ENCODE peak calls at places on chromosomes 2 and 18, in four cellular contexts. C, Z, B and L are unnamed samples.

GRCh38 chr2:94923196-94923595 is 52.0 kb downstream of the TEKT4 start:
- DNase-seq in C (peak; percentile 42), Z (peak; percentile 18), B (no peak), L (no peak)

GRCh38 chr2:54103454-54104314 is 11.7 kb upstream of the ACYP2 start:
- DNase-seq in C (no peak), Z (peak; percentile 92), B (peak; percentile 20), L (no peak)

GRCh38 chr18:9426753-9427152 is 48.6 kb upstream of the RALBP1 start:
- DNase-seq in C (no peak), Z (no peak), B (no peak), L (peak; percentile 57)

GRCh38 chr2:127217470-127218325 is 2.4 kb downstream of the CYP27C1 start:
- DNase-seq in C (no peak), Z (peak; percentile 90), B (no peak), L (peak; percentile 95)

GRCh38 chr2:74688881-74689280 is 34.8 kb downstream of the SEMA4F start:
- DNase-seq in C (no peak), Z (no peak), B (no peak), L (no peak)

GRCh38 chr2:117411983-117412382 is 402.5 kb upstream of the DDX18 start:
- DNase-seq in C (no peak), Z (peak; percentile 11), B (no peak), L (no peak)

GRCh38 chr2:108288534-108289106 is at the start of gene SULT1C2:
- DNase-seq in C (no peak), Z (no peak), B (peak; percentile 65), L (no peak)

GRCh38 chr2:20590704-20591515 is 60.0 kb downstream of the HS1BP3 start:
- DNase-seq in C (no peak), Z (no peak), B (no peak), L (no peak)

GRCh38 chr2:202377308-202377736 is 1.2 kb downstream of the BMPR2 start:
- DNase-seq in C (peak; percentile 47), Z (peak; percentile 46), B (no peak), L (peak; percentile 85)

GRCh38 chr2:173854840-173855239 is 110.3 kb downstream of the SP3 start:
- DNase-seq in C (no peak), Z (peak; percentile 61), B (no peak), L (no peak)

GRCh38 chr2:143422681-143423080 is 293.5 kb downstream of the ARHGAP15 start:
- DNase-seq in C (no peak), Z (no peak), B (no peak), L (no peak)

GRCh38 chr2:222709191-222709891 is 37.9 kb downstream of the MOGAT1 start:
- DNase-seq in C (peak; percentile 79), Z (peak; percentile 70), B (peak; percentile 74), L (peak; percentile 91)

GRCh38 chr2:172081248-172082022 is 3.9 kb upstream of the DLX1 start:
- DNase-seq in C (no peak), Z (no peak), B (no peak), L (no peak)

GRCh38 chr2:200861617-200862016 is 2.8 kb downstream of the CLK1 start:
- DNase-seq in C (no peak), Z (no peak), B (no peak), L (no peak)

GRCh38 chr2:186780701-186781316 is 68.2 kb downstream of the ZSWIM2 start:
- DNase-seq in C (no peak), Z (peak; percentile 50), B (peak; percentile 36), L (no peak)

GRCh38 chr18:41842886-41843285 is 112.1 kb upstream of the PIK3C3 start:
- DNase-seq in C (no peak), Z (peak; percentile 62), B (no peak), L (no peak)

GRCh38 chr2:120972286-120972685 is 236.6 kb downstream of the GLI2 start:
- DNase-seq in C (no peak), Z (no peak), B (no peak), L (no peak)

GRCh38 chr2:101775636-101776035 is 78.1 kb downstream of the MAP4K4 start:
- DNase-seq in C (no peak), Z (no peak), B (no peak), L (no peak)

GRCh38 chr18:12282436-12283039 is 25.5 kb upstream of the TUBB6 start:
- DNase-seq in C (no peak), Z (peak; percentile 37), B (no peak), L (no peak)

GRCh38 chr18:27249933-27250332 is 64.8 kb upstream of the CHST9 start:
- DNase-seq in C (no peak), Z (no peak), B (no peak), L (no peak)

GRCh38 chr2:109612991-109613921 is 510 bp downstream of the SEPTIN10 start:
- DNase-seq in C (no peak), Z (peak; percentile 68), B (peak; percentile 23), L (peak; percentile 86)

GRCh38 chr18:79616651-79617518 is 62.7 kb upstream of the CTDP1 start:
- DNase-seq in C (no peak), Z (no peak), B (no peak), L (no peak)

GRCh38 chr2:16635796-16636699 is 29.6 kb downstream of the CYRIA start:
- DNase-seq in C (peak; percentile 70), Z (no peak), B (peak; percentile 15), L (no peak)

GRCh38 chr2:181949047-181949446 is 36.6 kb upstream of the PPP1R1C start:
- DNase-seq in C (no peak), Z (no peak), B (no peak), L (no peak)

GRCh38 chr2:52857722-52858121 is 909.9 kb upstream of the CHAC2 start:
- DNase-seq in C (no peak), Z (no peak), B (no peak), L (no peak)